ENCODE peak calls at places on chromosomes 16 and 17, in four cellular contexts. One of them, this sample, is unnamed.

GRCh38 chr17:27310548-27311110 is 16.7 kb downstream of the WSB1 start:
- DNase-seq in PC-3: no peak
- DNase-seq in HCT116: no peak
- DNase-seq in SK-N-SH: no peak
- DNase-seq in this sample: no peak

GRCh38 chr16:56758930-56759329 is 29.0 kb downstream of the NUP93 start:
- DNase-seq in PC-3: no peak
- DNase-seq in HCT116: no peak
- DNase-seq in SK-N-SH: no peak
- DNase-seq in this sample: no peak

GRCh38 chr16:87854053-87854906 is 15.0 kb downstream of the SLC7A5 start:
- DNase-seq in PC-3: peak
- DNase-seq in HCT116: no peak
- DNase-seq in SK-N-SH: peak
- DNase-seq in this sample: no peak

GRCh38 chr16:4317471-4318170 is 1.8 kb downstream of the GLIS2 start:
- DNase-seq in PC-3: peak
- DNase-seq in HCT116: no peak
- DNase-seq in SK-N-SH: no peak
- DNase-seq in this sample: no peak

GRCh38 chr16:58345574-58346354 is 46.5 kb upstream of the GINS3 start:
- DNase-seq in PC-3: peak
- DNase-seq in HCT116: no peak
- DNase-seq in SK-N-SH: no peak
- DNase-seq in this sample: peak

GRCh38 chr17:7294614-7295153 is at the start of gene YBX2:
- DNase-seq in PC-3: peak
- DNase-seq in HCT116: peak
- DNase-seq in SK-N-SH: peak
- DNase-seq in this sample: peak

GRCh38 chr17:494601-495195 is 142.1 kb upstream of the RPH3AL start:
- DNase-seq in PC-3: no peak
- DNase-seq in HCT116: no peak
- DNase-seq in SK-N-SH: no peak
- DNase-seq in this sample: no peak

GRCh38 chr17:73215414-73215813 is 22.6 kb downstream of the COG1 start:
- DNase-seq in PC-3: peak
- DNase-seq in HCT116: no peak
- DNase-seq in SK-N-SH: no peak
- DNase-seq in this sample: peak

GRCh38 chr17:76537288-76537577 is 276 bp downstream of the CYGB start:
- DNase-seq in PC-3: no peak
- DNase-seq in HCT116: no peak
- DNase-seq in SK-N-SH: peak
- DNase-seq in this sample: no peak

GRCh38 chr17:47735536-47736011 is 2.5 kb downstream of the TBX21 start:
- DNase-seq in PC-3: no peak
- DNase-seq in HCT116: no peak
- DNase-seq in SK-N-SH: peak
- DNase-seq in this sample: no peak

GRCh38 chr16:878071-878784 is 77.7 kb upstream of the GNG13 start:
- DNase-seq in PC-3: no peak
- DNase-seq in HCT116: peak
- DNase-seq in SK-N-SH: peak
- DNase-seq in this sample: peak

GRCh38 chr16:5046914-5047313 is 13.2 kb upstream of the NAGPA start:
- DNase-seq in PC-3: no peak
- DNase-seq in HCT116: no peak
- DNase-seq in SK-N-SH: no peak
- DNase-seq in this sample: no peak

GRCh38 chr17:44900894-44901293 is 1.6 kb upstream of the EFTUD2 start:
- DNase-seq in PC-3: peak
- DNase-seq in HCT116: no peak
- DNase-seq in SK-N-SH: no peak
- DNase-seq in this sample: no peak

GRCh38 chr17:80315517-80316182 is 55.0 kb downstream of the RNF213 start:
- DNase-seq in PC-3: no peak
- DNase-seq in HCT116: no peak
- DNase-seq in SK-N-SH: no peak
- DNase-seq in this sample: no peak

GRCh38 chr17:50133028-50133768 is 3.2 kb upstream of the SAMD14 start:
- DNase-seq in PC-3: peak
- DNase-seq in HCT116: no peak
- DNase-seq in SK-N-SH: peak
- DNase-seq in this sample: no peak

GRCh38 chr16:85026696-85027095 is 899 bp upstream of the KIAA0513 start:
- DNase-seq in PC-3: peak
- DNase-seq in HCT116: no peak
- DNase-seq in SK-N-SH: no peak
- DNase-seq in this sample: no peak

GRCh38 chr16:85027968-85028637 is 508 bp downstream of the KIAA0513 start:
- DNase-seq in PC-3: no peak
- DNase-seq in HCT116: no peak
- DNase-seq in SK-N-SH: no peak
- DNase-seq in this sample: peak

GRCh38 chr16:85028638-85029412 is 1.2 kb downstream of the KIAA0513 start:
- DNase-seq in PC-3: peak
- DNase-seq in HCT116: no peak
- DNase-seq in SK-N-SH: no peak
- DNase-seq in this sample: no peak

GRCh38 chr16:85025781-85026653 is 1.6 kb upstream of the KIAA0513 start:
- DNase-seq in PC-3: no peak
- DNase-seq in HCT116: no peak
- DNase-seq in SK-N-SH: no peak
- DNase-seq in this sample: no peak

DNA sequence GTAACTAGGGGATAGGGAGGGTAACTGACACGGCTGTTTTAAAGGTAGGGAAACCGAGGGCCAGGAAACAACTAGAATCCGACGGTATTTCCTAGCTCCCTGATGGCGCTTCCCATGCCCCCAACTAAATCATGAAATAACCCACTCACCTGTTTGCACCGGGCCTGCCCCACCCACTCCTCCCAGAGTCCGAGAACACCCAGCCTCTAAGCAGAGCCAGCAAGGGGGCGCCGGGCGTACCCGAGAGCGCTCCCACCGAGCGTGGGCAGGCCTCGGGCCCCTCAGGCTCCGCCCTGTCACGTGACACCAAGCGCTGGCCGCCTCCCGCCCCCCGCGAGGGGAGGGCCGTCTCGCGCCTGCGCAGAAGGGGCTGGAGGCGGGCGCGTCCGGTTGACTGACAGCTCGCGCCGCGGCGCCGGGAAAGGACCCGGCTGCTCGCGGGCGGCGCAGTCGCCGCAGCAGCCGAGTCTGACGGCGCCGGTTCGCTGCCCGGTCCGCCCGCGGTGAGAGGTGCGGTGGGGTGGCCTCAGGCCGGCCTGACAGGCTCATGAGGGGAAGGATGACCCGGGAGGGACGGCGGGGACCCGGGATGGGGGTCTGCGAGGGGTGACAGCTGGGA is at the start of gene KIAA0513:
- DNase-seq in PC-3: peak
- DNase-seq in HCT116: peak
- DNase-seq in SK-N-SH: peak
- DNase-seq in this sample: peak
- TF ChIP-seq CTCF in PC-3: no peak
- TF ChIP-seq CTCF in HCT116: peak
- TF ChIP-seq CTCF in SK-N-SH: peak
- TF ChIP-seq CTCF in this sample: peak

GRCh38 chr17:17540278-17540906 is 44.2 kb upstream of the RASD1 start:
- DNase-seq in PC-3: no peak
- DNase-seq in HCT116: no peak
- DNase-seq in SK-N-SH: peak
- DNase-seq in this sample: no peak

GRCh38 chr17:17537311-17538099 is 41.3 kb upstream of the RASD1 start:
- DNase-seq in PC-3: no peak
- DNase-seq in HCT116: no peak
- DNase-seq in SK-N-SH: no peak
- DNase-seq in this sample: no peak

GRCh38 chr17:17536702-17537101 is 40.5 kb upstream of the RASD1 start:
- DNase-seq in PC-3: no peak
- DNase-seq in HCT116: no peak
- DNase-seq in SK-N-SH: no peak
- DNase-seq in this sample: no peak

GRCh38 chr17:17539591-17539990 is 43.4 kb upstream of the RASD1 start:
- DNase-seq in PC-3: no peak
- DNase-seq in HCT116: no peak
- DNase-seq in SK-N-SH: no peak
- DNase-seq in this sample: no peak

GRCh38 chr17:17538417-17539391 is 42.5 kb upstream of the RASD1 start:
- DNase-seq in PC-3: peak
- DNase-seq in HCT116: no peak
- DNase-seq in SK-N-SH: no peak
- DNase-seq in this sample: no peak
- TF ChIP-seq EZH2phosphoT487 in PC-3: peak
- TF ChIP-seq EZH2phosphoT487 in HCT116: no peak
- TF ChIP-seq EZH2phosphoT487 in SK-N-SH: no peak
- TF ChIP-seq EZH2phosphoT487 in this sample: no peak

GRCh38 chr16:81511371-81511770 is 66.8 kb downstream of the CMIP start:
- DNase-seq in PC-3: peak
- DNase-seq in HCT116: peak
- DNase-seq in SK-N-SH: no peak
- DNase-seq in this sample: no peak
- H3K27ac ChIP-seq in PC-3: peak
- H3K27ac ChIP-seq in HCT116: no peak
- H3K27ac ChIP-seq in SK-N-SH: no peak
- H3K27ac ChIP-seq in this sample: no peak

GRCh38 chr16:49056546-49056945 is 225.1 kb downstream of the CBLN1 start:
- DNase-seq in PC-3: no peak
- DNase-seq in HCT116: no peak
- DNase-seq in SK-N-SH: no peak
- DNase-seq in this sample: peak

GRCh38 chr16:49054606-49055005 is 227.0 kb downstream of the CBLN1 start:
- DNase-seq in PC-3: no peak
- DNase-seq in HCT116: no peak
- DNase-seq in SK-N-SH: no peak
- DNase-seq in this sample: no peak

GRCh38 chr16:49055824-49056545 is 225.7 kb downstream of the CBLN1 start:
- DNase-seq in PC-3: no peak
- DNase-seq in HCT116: no peak
- DNase-seq in SK-N-SH: no peak
- DNase-seq in this sample: peak

GRCh38 chr16:49058382-49058781 is 223.3 kb downstream of the CBLN1 start:
- DNase-seq in PC-3: no peak
- DNase-seq in HCT116: no peak
- DNase-seq in SK-N-SH: no peak
- DNase-seq in this sample: peak

GRCh38 chr16:49057391-49057790 is 224.2 kb downstream of the CBLN1 start:
- DNase-seq in PC-3: no peak
- DNase-seq in HCT116: no peak
- DNase-seq in SK-N-SH: no peak
- DNase-seq in this sample: peak
- TF ChIP-seq CTCF in PC-3: no peak
- TF ChIP-seq CTCF in HCT116: no peak
- TF ChIP-seq CTCF in SK-N-SH: no peak
- TF ChIP-seq CTCF in this sample: no peak

GRCh38 chr16:35750157-35750689 is 2290.8 kb downstream of the TP53TG3F start:
- DNase-seq in PC-3: no peak
- DNase-seq in HCT116: no peak
- DNase-seq in SK-N-SH: no peak
- DNase-seq in this sample: no peak
- TF ChIP-seq EZH2phosphoT487 in PC-3: no peak
- TF ChIP-seq EZH2phosphoT487 in HCT116: no peak
- TF ChIP-seq EZH2phosphoT487 in SK-N-SH: no peak
- TF ChIP-seq EZH2phosphoT487 in this sample: no peak

DNA sequence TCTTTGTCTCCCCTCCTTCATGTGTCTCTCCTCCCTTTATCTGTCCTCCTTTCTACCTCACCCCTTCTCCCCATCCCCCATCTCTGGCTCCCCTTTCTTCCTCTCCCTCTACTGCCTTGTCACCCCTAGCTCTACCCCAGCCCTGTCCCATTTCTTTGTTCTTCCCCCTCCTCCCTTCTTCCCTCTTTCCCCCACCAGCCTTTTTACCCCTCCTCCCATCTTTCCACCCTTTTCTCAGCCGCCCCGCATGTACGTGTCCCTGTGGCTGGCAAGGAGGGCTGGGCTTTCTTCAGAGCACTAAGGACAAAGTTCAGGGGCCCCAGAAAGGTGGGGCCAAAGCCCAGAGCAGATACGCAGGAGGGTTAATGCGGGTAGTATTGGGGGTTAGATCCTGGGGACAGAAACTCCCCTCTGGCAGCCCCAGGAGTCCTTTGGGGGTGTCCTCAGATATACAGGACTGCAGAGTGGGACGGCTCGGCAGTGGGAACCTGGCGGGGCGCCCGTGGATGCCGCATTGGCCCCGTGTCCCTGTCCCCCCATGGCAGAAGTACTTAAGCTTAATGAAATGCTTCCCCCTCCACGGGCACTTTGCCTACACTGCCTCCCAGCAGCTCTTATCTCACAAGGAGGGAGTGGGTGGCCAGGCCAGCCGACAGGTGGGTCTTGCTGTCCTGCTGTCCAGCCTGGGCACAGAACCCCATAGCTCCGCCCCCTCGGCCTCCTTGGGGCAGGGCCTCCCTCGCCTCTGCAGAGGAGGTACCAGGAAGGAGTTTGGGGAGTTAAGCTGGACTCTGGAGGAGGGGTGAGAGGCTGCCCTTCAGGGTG is 8.3 kb downstream of the THRA start:
- DNase-seq in PC-3: no peak
- DNase-seq in HCT116: no peak
- DNase-seq in SK-N-SH: no peak
- DNase-seq in this sample: no peak
- H3K27ac ChIP-seq in PC-3: no peak
- H3K27ac ChIP-seq in HCT116: peak
- H3K27ac ChIP-seq in SK-N-SH: peak
- H3K27ac ChIP-seq in this sample: no peak

DNA sequence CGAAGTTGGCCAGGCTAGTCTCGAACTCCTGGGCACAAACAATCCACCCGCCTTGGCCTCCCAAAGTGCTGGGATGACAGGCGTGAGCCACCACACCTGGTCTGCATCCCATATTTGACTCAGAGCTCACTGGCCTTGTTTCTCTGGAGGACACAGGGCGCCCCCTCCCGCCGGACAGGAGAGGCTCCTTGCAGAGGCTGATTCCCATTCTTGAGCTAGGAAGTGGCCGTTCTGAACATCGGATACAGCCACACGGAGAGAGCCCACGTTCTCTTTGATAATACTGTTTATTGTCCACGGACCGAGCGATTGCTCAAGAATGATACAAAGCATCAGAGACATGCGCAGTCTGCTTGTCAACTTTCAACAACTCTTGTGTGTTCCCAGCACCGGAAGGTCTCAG is 12.1 kb upstream of the USP36 start:
- DNase-seq in PC-3: peak
- DNase-seq in HCT116: no peak
- DNase-seq in SK-N-SH: no peak
- DNase-seq in this sample: peak
- TF ChIP-seq CTCF in PC-3: peak
- TF ChIP-seq CTCF in HCT116: peak
- TF ChIP-seq CTCF in SK-N-SH: no peak
- TF ChIP-seq CTCF in this sample: peak

This sample was measured in OCI-LY7.